ENCODE peak calls at places on chromosome 6, in five cellular contexts. L, P, E, J and M are unnamed samples.

GRCh38 chr6:82951389-82951788 is 114.3 kb downstream of the UBE3D start:
- DNase-seq in L (no peak), P (no peak), E (no peak), J (no peak), M (no peak)

GRCh38 chr6:56714982-56715456 is 72.3 kb upstream of the DST start:
- DNase-seq in L (no peak), P (peak; percentile 93), E (peak; percentile 42), J (no peak), M (peak; percentile 15)

GRCh38 chr6:82248233-82248735 is 740 bp upstream of the IBTK start:
- DNase-seq in L (peak; percentile 50), P (peak; percentile 66), E (peak; percentile 65), J (peak; percentile 21), M (no peak)

GRCh38 chr6:118876814-118877213 is 17.1 kb upstream of the ASF1A start:
- DNase-seq in L (no peak), P (peak; percentile 54), E (no peak), J (no peak), M (no peak)

GRCh38 chr6:1170793-1171192 is 141.1 kb upstream of the FOXQ1 start:
- DNase-seq in L (no peak), P (no peak), E (no peak), J (no peak), M (peak; percentile 16)

GRCh38 chr6:142833054-142833453 is 111.9 kb downstream of the HIVEP2 start:
- DNase-seq in L (no peak), P (peak; percentile 94), E (no peak), J (no peak), M (no peak)

GRCh38 chr6:90643366-90643765 is 56.5 kb upstream of the MAP3K7 start:
- DNase-seq in L (no peak), P (no peak), E (no peak), J (no peak), M (no peak)

GRCh38 chr6:88653936-88654335 is 309.5 kb downstream of the RNGTT start:
- DNase-seq in L (no peak), P (no peak), E (no peak), J (no peak), M (no peak)

GRCh38 chr6:2387445-2387844 is 142.0 kb upstream of the GMDS start:
- DNase-seq in L (no peak), P (no peak), E (no peak), J (no peak), M (no peak)

GRCh38 chr6:134911532-134911931 is 38.4 kb downstream of the ALDH8A1 start:
- DNase-seq in L (no peak), P (peak; percentile 80), E (no peak), J (no peak), M (no peak)

GRCh38 chr6:15513801-15514711 is 148.8 kb downstream of the DTNBP1 start:
- DNase-seq in L (no peak), P (no peak), E (no peak), J (no peak), M (no peak)

GRCh38 chr6:13239530-13240455 is 88.5 kb downstream of the TBC1D7 start:
- DNase-seq in L (no peak), P (peak; percentile 79), E (no peak), J (no peak), M (no peak)

GRCh38 chr6:141153563-141153962 is 979.2 kb upstream of the GJE1 start:
- DNase-seq in L (peak; percentile 77), P (no peak), E (no peak), J (peak; percentile 39), M (no peak)

GRCh38 chr6:2030682-2031244 is 214.6 kb downstream of the GMDS start:
- DNase-seq in L (no peak), P (peak; percentile 17), E (no peak), J (no peak), M (no peak)

GRCh38 chr6:84027340-84028183 is 6.0 kb upstream of the MRAP2 start:
- DNase-seq in L (no peak), P (peak; percentile 86), E (no peak), J (no peak), M (peak; percentile 75)

GRCh38 chr6:30124391-30124790 is 11.5 kb upstream of the TRIM31 start:
- DNase-seq in L (no peak), P (no peak), E (no peak), J (no peak), M (no peak)

GRCh38 chr6:156848533-156848932 is 71.4 kb downstream of the ARID1B start:
- DNase-seq in L (no peak), P (no peak), E (peak; percentile 26), J (no peak), M (peak; percentile 90)

GRCh38 chr6:38215651-38216319 is 396.3 kb downstream of the ZFAND3 start:
- DNase-seq in L (peak; percentile 10), P (no peak), E (no peak), J (no peak), M (no peak)

GRCh38 chr6:109369724-109370123 is 12.5 kb downstream of the CD164 start:
- DNase-seq in L (no peak), P (no peak), E (no peak), J (no peak), M (no peak)

GRCh38 chr6:166439366-166440091 is 56.8 kb upstream of the MPC1 start:
- DNase-seq in L (no peak), P (no peak), E (peak; percentile 63), J (no peak), M (peak; percentile 80)

GRCh38 chr6:74749211-74750142 is 456.4 kb downstream of the COL12A1 start:
- DNase-seq in L (no peak), P (no peak), E (no peak), J (no peak), M (no peak)

GRCh38 chr6:122789862-122790739 is 1.0 kb downstream of the SMPDL3A start:
- DNase-seq in L (peak; percentile 15), P (peak; percentile 35), E (no peak), J (peak; percentile 39), M (peak; percentile 30)

GRCh38 chr6:113936093-113936934 is 34.6 kb downstream of the HDAC2 start:
- DNase-seq in L (peak; percentile 59), P (peak; percentile 74), E (no peak), J (peak; percentile 30), M (peak; percentile 25)

GRCh38 chr6:49409951-49410542 is 53.0 kb downstream of the MMUT start:
- DNase-seq in L (peak; percentile 70), P (peak; percentile 87), E (peak; percentile 92), J (peak; percentile 5), M (peak; percentile 82)

DNA sequence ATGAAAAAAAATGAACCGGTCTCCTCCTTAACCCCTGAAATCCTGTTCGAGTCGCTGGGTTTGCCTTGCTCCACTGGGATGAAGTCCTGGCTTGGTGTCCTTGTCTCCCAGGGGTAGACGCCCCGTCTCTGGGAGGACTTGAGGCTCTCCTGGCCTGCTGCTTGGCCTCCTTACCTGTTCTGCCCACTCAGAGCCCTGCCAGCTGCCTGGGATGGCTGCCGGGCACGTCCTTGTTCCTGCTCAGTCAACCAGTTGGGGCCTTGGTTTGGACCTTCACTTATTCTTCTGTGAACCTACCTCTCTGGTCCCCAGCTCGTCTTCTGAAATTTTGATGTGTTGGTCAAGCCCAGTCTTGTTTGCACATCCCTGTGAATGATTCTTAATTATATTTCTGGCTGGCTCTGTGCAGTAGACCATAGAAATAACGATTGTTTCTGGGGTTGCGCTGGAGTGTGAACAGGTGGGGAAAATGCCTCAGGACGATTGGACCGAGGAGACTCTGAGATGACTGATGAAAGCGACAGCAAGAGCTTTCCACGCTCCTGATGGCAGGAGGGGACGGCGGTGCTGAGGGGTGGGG is 126.5 kb upstream of the ESR1 start:
- DNase-seq in L (no peak), P (no peak), E (no peak), J (no peak), M (no peak)
- H3K4me3 ChIP-seq in L (no peak overlapping the region), P (no peak overlapping the region), E (no peak overlapping the region), J (no peak overlapping the region), M (no peak overlapping the region)

GRCh38 chr6:6859722-6860121 is 248.0 kb upstream of the RREB1 start:
- DNase-seq in L (no peak), P (no peak), E (no peak), J (no peak), M (no peak)

GRCh38 chr6:6858533-6858982 is 249.2 kb upstream of the RREB1 start:
- DNase-seq in L (no peak), P (no peak), E (no peak), J (no peak), M (no peak)

GRCh38 chr6:6861346-6861745 is 246.4 kb upstream of the RREB1 start:
- DNase-seq in L (no peak), P (no peak), E (peak; percentile 44), J (no peak), M (no peak)

GRCh38 chr6:6857528-6857927 is 250.2 kb upstream of the RREB1 start:
- DNase-seq in L (no peak), P (no peak), E (no peak), J (no peak), M (no peak)

GRCh38 chr6:6856538-6857523 is 250.9 kb upstream of the RREB1 start:
- DNase-seq in L (peak; percentile 84), P (peak; percentile 13), E (peak; percentile 42), J (peak; percentile 73), M (peak; percentile 29)
- H3K4me3 ChIP-seq in L (peak overlapping the region; percentile 27), P (no peak overlapping the region), E (no peak overlapping the region), J (no peak overlapping the region), M (peak overlapping the region; percentile 8)

DNA sequence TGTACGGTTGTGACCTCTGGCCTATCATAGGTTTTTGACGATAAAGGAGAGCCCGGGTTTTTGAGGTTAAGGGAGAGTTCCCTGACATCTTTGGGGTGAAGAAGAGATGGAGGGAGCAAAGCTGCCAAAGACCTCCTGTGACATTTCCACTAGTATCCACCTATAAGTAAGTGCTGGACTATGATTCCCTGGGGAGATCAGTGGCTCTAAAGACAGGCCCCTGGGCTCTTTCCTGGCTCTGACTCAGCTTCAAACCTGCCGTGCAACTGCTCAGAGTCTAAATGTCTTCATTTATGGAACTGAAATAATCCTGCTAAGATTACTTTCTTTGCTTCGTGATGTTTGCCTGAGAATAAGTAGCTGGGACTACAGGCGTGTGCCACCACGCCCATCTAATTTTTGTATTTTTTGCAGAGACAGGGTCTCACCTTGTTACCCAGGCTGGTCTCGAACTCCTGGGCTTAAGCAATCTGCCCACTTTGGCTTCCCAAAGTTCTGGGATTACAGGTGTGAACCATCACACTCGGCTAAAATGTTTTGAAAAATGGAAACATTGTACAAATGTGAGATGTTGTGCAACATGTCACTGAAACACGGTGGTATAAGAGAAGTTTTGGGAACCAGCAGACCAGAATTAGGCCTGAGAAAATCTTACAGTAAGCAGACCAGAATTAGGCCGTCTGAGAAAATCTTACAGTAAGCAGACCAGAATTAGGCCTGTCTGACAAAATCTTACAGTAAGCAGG is 1.2 kb upstream of the PAQR8 start:
- DNase-seq in L (no peak), P (no peak), E (no peak), J (no peak), M (peak; percentile 56)
- H3K4me3 ChIP-seq in L (no peak overlapping the region), P (no peak overlapping the region), E (no peak overlapping the region), J (no peak overlapping the region), M (peak overlapping the region; percentile 96)

DNA sequence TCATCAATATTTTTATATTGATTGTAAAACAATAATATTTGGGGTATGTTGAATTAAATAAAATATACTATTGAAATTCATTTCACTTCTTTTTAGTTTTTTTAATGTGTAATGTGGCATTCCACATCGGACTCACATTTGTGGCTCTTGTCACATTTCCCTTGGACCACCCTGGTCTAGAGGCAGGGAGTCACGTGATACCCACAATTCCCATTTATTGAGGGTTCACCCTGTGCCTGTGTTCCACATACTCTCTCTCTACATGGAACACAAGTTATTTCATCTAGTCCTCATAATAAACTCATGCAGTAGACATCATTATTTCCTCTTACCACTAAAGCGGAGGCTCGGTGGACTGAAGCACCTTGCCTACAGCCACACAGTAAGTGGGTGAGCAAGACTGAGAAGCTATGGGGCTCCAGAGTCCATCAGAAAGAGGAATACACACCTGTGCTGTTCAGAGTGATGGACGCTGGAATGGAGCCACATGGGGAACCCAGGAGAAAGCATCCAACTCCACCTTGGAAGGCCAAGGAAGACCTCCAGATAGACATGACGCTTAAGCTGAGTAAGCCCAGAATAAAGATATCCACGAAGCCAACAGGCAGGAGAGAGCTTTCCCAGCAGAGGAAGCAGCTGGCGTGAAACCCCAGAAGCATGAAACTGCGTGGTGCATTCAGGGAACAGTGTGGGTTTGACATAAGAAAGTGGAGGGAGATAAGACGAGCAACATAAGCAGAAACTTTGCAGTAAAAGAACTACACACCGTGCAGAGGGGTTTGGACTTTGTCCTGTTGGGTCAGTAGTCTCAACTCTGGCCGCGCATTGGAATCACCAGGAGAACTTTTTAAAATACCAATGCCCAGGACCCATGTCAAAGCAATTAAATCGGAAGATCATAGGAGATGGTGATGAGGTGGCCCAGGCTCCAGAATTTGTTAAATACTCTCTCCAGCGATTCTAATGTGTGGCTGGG is 49.5 kb downstream of the UNC5CL start:
- DNase-seq in L (no peak), P (no peak), E (no peak), J (no peak), M (no peak)
- H3K4me3 ChIP-seq in L (no peak overlapping the region), P (no peak overlapping the region), E (no peak overlapping the region), J (no peak overlapping the region), M (no peak overlapping the region)